ENCODE peak calls at places on chromosomes 4 and X, in five cellular contexts. One of them, this sample, is unnamed.

GRCh38 chrX:85963736-85964135 is 83.6 kb downstream of the CHM start:
- DNase-seq in CD4-positive, CD25-positive, alpha-beta regulatory T cell: no peak
- DNase-seq in cardiac muscle cell: no peak
- DNase-seq in tibial artery: no peak
- DNase-seq in kidney: no peak
- DNase-seq in this sample: no peak

GRCh38 chr4:63430105-63430504 is 979.1 kb downstream of the TECRL start:
- DNase-seq in CD4-positive, CD25-positive, alpha-beta regulatory T cell: no peak
- DNase-seq in cardiac muscle cell: no peak
- DNase-seq in tibial artery: no peak
- DNase-seq in kidney: no peak
- DNase-seq in this sample: no peak

GRCh38 chr4:34422472-34422871 is 1821.8 kb downstream of the ARAP2 start:
- DNase-seq in CD4-positive, CD25-positive, alpha-beta regulatory T cell: no peak
- DNase-seq in cardiac muscle cell: no peak
- DNase-seq in tibial artery: no peak
- DNase-seq in kidney: no peak
- DNase-seq in this sample: no peak

GRCh38 chrX:27446423-27446822 is 16.7 kb downstream of the PPP4R3C start:
- DNase-seq in CD4-positive, CD25-positive, alpha-beta regulatory T cell: peak; percentile 2
- DNase-seq in cardiac muscle cell: no peak
- DNase-seq in tibial artery: no peak
- DNase-seq in kidney: no peak
- DNase-seq in this sample: no peak

GRCh38 chr4:82900016-82900334 is 560 bp upstream of the THAP9 start:
- DNase-seq in CD4-positive, CD25-positive, alpha-beta regulatory T cell: peak; percentile 64
- DNase-seq in cardiac muscle cell: no peak
- DNase-seq in tibial artery: no peak
- DNase-seq in kidney: no peak
- DNase-seq in this sample: no peak

GRCh38 chrX:30489323-30489722 is 88.2 kb downstream of the TASL start:
- DNase-seq in CD4-positive, CD25-positive, alpha-beta regulatory T cell: no peak
- DNase-seq in cardiac muscle cell: peak; percentile 46
- DNase-seq in tibial artery: no peak
- DNase-seq in kidney: no peak
- DNase-seq in this sample: no peak

GRCh38 chrX:69085151-69085550 is 80.1 kb downstream of the PJA1 start:
- DNase-seq in CD4-positive, CD25-positive, alpha-beta regulatory T cell: no peak
- DNase-seq in cardiac muscle cell: no peak
- DNase-seq in tibial artery: no peak
- DNase-seq in kidney: no peak
- DNase-seq in this sample: no peak

GRCh38 chr4:122746485-122746965 is 14.0 kb downstream of the BBS12 start:
- DNase-seq in CD4-positive, CD25-positive, alpha-beta regulatory T cell: peak; percentile 42
- DNase-seq in cardiac muscle cell: no peak
- DNase-seq in tibial artery: no peak
- DNase-seq in kidney: no peak
- DNase-seq in this sample: no peak

GRCh38 chr4:43014266-43014665 is 121.8 kb downstream of the GRXCR1 start:
- DNase-seq in CD4-positive, CD25-positive, alpha-beta regulatory T cell: no peak
- DNase-seq in cardiac muscle cell: no peak
- DNase-seq in tibial artery: no peak
- DNase-seq in kidney: no peak
- DNase-seq in this sample: no peak

GRCh38 chrX:148417934-148418333 is 82.5 kb upstream of the AFF2 start:
- DNase-seq in CD4-positive, CD25-positive, alpha-beta regulatory T cell: no peak
- DNase-seq in cardiac muscle cell: no peak
- DNase-seq in tibial artery: no peak
- DNase-seq in kidney: no peak
- DNase-seq in this sample: no peak

GRCh38 chrX:31604629-31605221 is 532.9 kb upstream of the FTHL17 start:
- DNase-seq in CD4-positive, CD25-positive, alpha-beta regulatory T cell: no peak
- DNase-seq in cardiac muscle cell: no peak
- DNase-seq in tibial artery: no peak
- DNase-seq in kidney: no peak
- DNase-seq in this sample: no peak

GRCh38 chr4:4590496-4590895 is 48.6 kb upstream of the STX18 start:
- DNase-seq in CD4-positive, CD25-positive, alpha-beta regulatory T cell: no peak
- DNase-seq in cardiac muscle cell: no peak
- DNase-seq in tibial artery: no peak
- DNase-seq in kidney: no peak
- DNase-seq in this sample: no peak

GRCh38 chrX:134688839-134689238 is 30.6 kb upstream of the PLAC1 start:
- DNase-seq in CD4-positive, CD25-positive, alpha-beta regulatory T cell: no peak
- DNase-seq in cardiac muscle cell: no peak
- DNase-seq in tibial artery: no peak
- DNase-seq in kidney: no peak
- DNase-seq in this sample: no peak

GRCh38 chr4:10879411-10880110 is 195.0 kb upstream of the CLNK start:
- DNase-seq in CD4-positive, CD25-positive, alpha-beta regulatory T cell: no peak
- DNase-seq in cardiac muscle cell: no peak
- DNase-seq in tibial artery: no peak
- DNase-seq in kidney: no peak
- DNase-seq in this sample: no peak

GRCh38 chr4:118345813-118346212 is 7.0 kb downstream of the PRSS12 start:
- DNase-seq in CD4-positive, CD25-positive, alpha-beta regulatory T cell: no peak
- DNase-seq in cardiac muscle cell: no peak
- DNase-seq in tibial artery: no peak
- DNase-seq in kidney: no peak
- DNase-seq in this sample: no peak

GRCh38 chrX:41542151-41542935 is 95.2 kb downstream of the NYX start:
- DNase-seq in CD4-positive, CD25-positive, alpha-beta regulatory T cell: no peak
- DNase-seq in cardiac muscle cell: no peak
- DNase-seq in tibial artery: no peak
- DNase-seq in kidney: no peak
- DNase-seq in this sample: no peak

GRCh38 chr4:24656906-24657305 is 72.6 kb upstream of the DHX15 start:
- DNase-seq in CD4-positive, CD25-positive, alpha-beta regulatory T cell: no peak
- DNase-seq in cardiac muscle cell: no peak
- DNase-seq in tibial artery: no peak
- DNase-seq in kidney: no peak
- DNase-seq in this sample: no peak

GRCh38 chrX:14359316-14359715 is 170.0 kb upstream of the GLRA2 start:
- DNase-seq in CD4-positive, CD25-positive, alpha-beta regulatory T cell: no peak
- DNase-seq in cardiac muscle cell: no peak
- DNase-seq in tibial artery: no peak
- DNase-seq in kidney: no peak
- DNase-seq in this sample: no peak

GRCh38 chr4:24067781-24068193 is 177.9 kb upstream of the PPARGC1A start:
- DNase-seq in CD4-positive, CD25-positive, alpha-beta regulatory T cell: no peak
- DNase-seq in cardiac muscle cell: peak; percentile 67
- DNase-seq in tibial artery: no peak
- DNase-seq in kidney: no peak
- DNase-seq in this sample: no peak

GRCh38 chr4:184312126-184312525 is 94.5 kb upstream of the ENPP6 start:
- DNase-seq in CD4-positive, CD25-positive, alpha-beta regulatory T cell: no peak
- DNase-seq in cardiac muscle cell: no peak
- DNase-seq in tibial artery: no peak
- DNase-seq in kidney: no peak
- DNase-seq in this sample: no peak
- H3K4me1 ChIP-seq in CD4-positive, CD25-positive, alpha-beta regulatory T cell: peaks cover 15% of the 10 kb centered on the region
- H3K4me1 ChIP-seq in cardiac muscle cell: no peaks in the 10 kb centered on the region
- H3K4me1 ChIP-seq in tibial artery: peaks cover 10% of the 10 kb centered on the region
- H3K4me1 ChIP-seq in kidney: peaks cover 9% of the 10 kb centered on the region
- H3K4me1 ChIP-seq in this sample: peaks cover 15% of the 10 kb centered on the region

GRCh38 chr4:188336891-188337290 is 197.7 kb downstream of the TRIML1 start:
- DNase-seq in CD4-positive, CD25-positive, alpha-beta regulatory T cell: no peak
- DNase-seq in cardiac muscle cell: no peak
- DNase-seq in tibial artery: no peak
- DNase-seq in kidney: no peak
- DNase-seq in this sample: no peak
- H3K27ac ChIP-seq in CD4-positive, CD25-positive, alpha-beta regulatory T cell: no peak overlapping the region
- H3K27ac ChIP-seq in cardiac muscle cell: no peak overlapping the region
- H3K27ac ChIP-seq in tibial artery: no peak overlapping the region
- H3K27ac ChIP-seq in kidney: no peak overlapping the region
- H3K27ac ChIP-seq in this sample: no peak overlapping the region

GRCh38 chr4:6913350-6913749 is 3.7 kb downstream of the TBC1D14 start:
- DNase-seq in CD4-positive, CD25-positive, alpha-beta regulatory T cell: no peak
- DNase-seq in cardiac muscle cell: no peak
- DNase-seq in tibial artery: no peak
- DNase-seq in kidney: no peak
- DNase-seq in this sample: no peak

GRCh38 chr4:6916069-6916586 is 6.5 kb downstream of the TBC1D14 start:
- DNase-seq in CD4-positive, CD25-positive, alpha-beta regulatory T cell: no peak
- DNase-seq in cardiac muscle cell: no peak
- DNase-seq in tibial artery: no peak
- DNase-seq in kidney: no peak
- DNase-seq in this sample: no peak

GRCh38 chr4:6915041-6916005 is 5.7 kb downstream of the TBC1D14 start:
- DNase-seq in CD4-positive, CD25-positive, alpha-beta regulatory T cell: no peak
- DNase-seq in cardiac muscle cell: no peak
- DNase-seq in tibial artery: no peak
- DNase-seq in kidney: no peak
- DNase-seq in this sample: no peak

GRCh38 chr4:6912412-6912811 is 2.8 kb downstream of the TBC1D14 start:
- DNase-seq in CD4-positive, CD25-positive, alpha-beta regulatory T cell: peak; percentile 33
- DNase-seq in cardiac muscle cell: no peak
- DNase-seq in tibial artery: no peak
- DNase-seq in kidney: no peak
- DNase-seq in this sample: no peak

DNA sequence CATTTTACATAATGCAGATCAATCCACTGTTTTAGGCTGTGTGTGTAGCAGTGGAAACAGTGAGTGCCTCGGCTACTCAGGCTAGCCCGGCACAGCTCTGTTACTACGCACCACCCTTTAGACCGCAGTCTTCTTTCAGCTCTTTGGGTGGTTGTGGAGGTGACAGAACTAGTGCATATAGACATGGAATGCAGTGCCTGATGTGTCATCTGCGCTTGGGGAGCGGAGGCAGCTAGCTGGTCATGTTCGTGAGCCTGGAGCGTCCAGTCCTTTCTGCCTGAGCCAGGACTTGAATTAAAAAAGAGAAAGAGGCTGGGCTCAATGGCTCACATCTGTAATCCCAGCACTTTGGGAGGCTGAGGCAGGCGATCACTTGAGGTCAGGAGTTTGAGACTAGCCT is 4.8 kb downstream of the TBC1D14 start:
- DNase-seq in CD4-positive, CD25-positive, alpha-beta regulatory T cell: no peak
- DNase-seq in cardiac muscle cell: no peak
- DNase-seq in tibial artery: no peak
- DNase-seq in kidney: no peak
- DNase-seq in this sample: no peak
- H3K4me1 ChIP-seq in CD4-positive, CD25-positive, alpha-beta regulatory T cell: peaks cover 91% of the 10 kb centered on the region
- H3K4me1 ChIP-seq in cardiac muscle cell: peaks cover 31% of the 10 kb centered on the region
- H3K4me1 ChIP-seq in tibial artery: peaks cover 32% of the 10 kb centered on the region
- H3K4me1 ChIP-seq in kidney: peaks cover 37% of the 10 kb centered on the region
- H3K4me1 ChIP-seq in this sample: peaks cover 89% of the 10 kb centered on the region

GRCh38 chr4:40840985-40841571 is 91.3 kb downstream of the NSUN7 start:
- DNase-seq in CD4-positive, CD25-positive, alpha-beta regulatory T cell: peak; percentile 79
- DNase-seq in cardiac muscle cell: peak; percentile 79
- DNase-seq in tibial artery: peak; percentile 82
- DNase-seq in kidney: peak; percentile 79
- DNase-seq in this sample: peak; percentile 44
- H3K27ac ChIP-seq in CD4-positive, CD25-positive, alpha-beta regulatory T cell: no peak overlapping the region
- H3K27ac ChIP-seq in cardiac muscle cell: no peak overlapping the region
- H3K27ac ChIP-seq in tibial artery: no peak overlapping the region
- H3K27ac ChIP-seq in kidney: peak overlapping the region; percentile 12
- H3K27ac ChIP-seq in this sample: no peak overlapping the region

GRCh38 chr4:184265566-184266351 is 48.1 kb upstream of the ENPP6 start:
- DNase-seq in CD4-positive, CD25-positive, alpha-beta regulatory T cell: no peak
- DNase-seq in cardiac muscle cell: no peak
- DNase-seq in tibial artery: no peak
- DNase-seq in kidney: no peak
- DNase-seq in this sample: no peak
- H3K4me1 ChIP-seq in CD4-positive, CD25-positive, alpha-beta regulatory T cell: peaks cover 16% of the 10 kb centered on the region
- H3K4me1 ChIP-seq in cardiac muscle cell: no peaks in the 10 kb centered on the region
- H3K4me1 ChIP-seq in tibial artery: no peaks in the 10 kb centered on the region
- H3K4me1 ChIP-seq in kidney: no peaks in the 10 kb centered on the region
- H3K4me1 ChIP-seq in this sample: peaks cover 28% of the 10 kb centered on the region

GRCh38 chrX:9456250-9457074 is 8.4 kb upstream of the TBL1X start:
- DNase-seq in CD4-positive, CD25-positive, alpha-beta regulatory T cell: peak; percentile 73
- DNase-seq in cardiac muscle cell: no peak
- DNase-seq in tibial artery: no peak
- DNase-seq in kidney: no peak
- DNase-seq in this sample: peak; percentile 86
- H3K27ac ChIP-seq in CD4-positive, CD25-positive, alpha-beta regulatory T cell: peak overlapping the region; percentile 83
- H3K27ac ChIP-seq in cardiac muscle cell: no peak overlapping the region
- H3K27ac ChIP-seq in tibial artery: no peak overlapping the region
- H3K27ac ChIP-seq in kidney: no peak overlapping the region
- H3K27ac ChIP-seq in this sample: peak overlapping the region; percentile 72

GRCh38 chr4:3201718-3202702 is 46.9 kb upstream of the MSANTD1 start:
- DNase-seq in CD4-positive, CD25-positive, alpha-beta regulatory T cell: peak; percentile 98
- DNase-seq in cardiac muscle cell: no peak
- DNase-seq in tibial artery: no peak
- DNase-seq in kidney: no peak
- DNase-seq in this sample: peak; percentile 87
- H3K4me1 ChIP-seq in CD4-positive, CD25-positive, alpha-beta regulatory T cell: peaks cover 65% of the 10 kb centered on the region
- H3K4me1 ChIP-seq in cardiac muscle cell: peaks cover 8% of the 10 kb centered on the region
- H3K4me1 ChIP-seq in tibial artery: no peaks in the 10 kb centered on the region
- H3K4me1 ChIP-seq in kidney: peaks cover 11% of the 10 kb centered on the region
- H3K4me1 ChIP-seq in this sample: peaks cover 54% of the 10 kb centered on the region

GRCh38 chrX:44881549-44881948 is 8.6 kb downstream of the KDM6A start:
- DNase-seq in CD4-positive, CD25-positive, alpha-beta regulatory T cell: no peak
- DNase-seq in cardiac muscle cell: no peak
- DNase-seq in tibial artery: no peak
- DNase-seq in kidney: no peak
- DNase-seq in this sample: no peak
- H3K27ac ChIP-seq in CD4-positive, CD25-positive, alpha-beta regulatory T cell: no peak overlapping the region
- H3K27ac ChIP-seq in cardiac muscle cell: no peak overlapping the region
- H3K27ac ChIP-seq in tibial artery: no peak overlapping the region
- H3K27ac ChIP-seq in kidney: no peak overlapping the region
- H3K27ac ChIP-seq in this sample: no peak overlapping the region

DNA sequence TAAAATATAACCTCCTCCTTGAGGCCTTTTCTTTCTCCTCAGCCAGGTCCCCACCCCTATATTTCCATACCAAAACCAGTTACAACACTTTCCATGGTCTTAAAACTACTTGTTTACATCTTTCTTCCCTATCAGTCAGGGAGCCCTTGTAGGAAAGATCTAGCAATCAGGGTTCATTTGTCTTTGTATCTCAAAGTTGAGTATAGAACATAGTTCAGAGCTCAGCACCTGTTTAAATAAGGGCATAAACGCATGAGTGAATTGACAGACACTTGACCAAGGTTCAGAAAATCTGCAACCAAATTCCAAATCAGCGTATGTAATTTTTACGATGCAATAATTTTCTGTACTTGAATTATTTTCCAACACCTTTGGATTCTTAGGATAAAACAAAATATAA is 352.2 kb upstream of the MAGEB16 start:
- DNase-seq in CD4-positive, CD25-positive, alpha-beta regulatory T cell: no peak
- DNase-seq in cardiac muscle cell: no peak
- DNase-seq in tibial artery: no peak
- DNase-seq in kidney: no peak
- DNase-seq in this sample: no peak
- H3K4me1 ChIP-seq in CD4-positive, CD25-positive, alpha-beta regulatory T cell: no peaks in the 10 kb centered on the region
- H3K4me1 ChIP-seq in cardiac muscle cell: no peaks in the 10 kb centered on the region
- H3K4me1 ChIP-seq in tibial artery: peaks cover 15% of the 10 kb centered on the region
- H3K4me1 ChIP-seq in kidney: peaks cover 5% of the 10 kb centered on the region
- H3K4me1 ChIP-seq in this sample: no peaks in the 10 kb centered on the region

DNA sequence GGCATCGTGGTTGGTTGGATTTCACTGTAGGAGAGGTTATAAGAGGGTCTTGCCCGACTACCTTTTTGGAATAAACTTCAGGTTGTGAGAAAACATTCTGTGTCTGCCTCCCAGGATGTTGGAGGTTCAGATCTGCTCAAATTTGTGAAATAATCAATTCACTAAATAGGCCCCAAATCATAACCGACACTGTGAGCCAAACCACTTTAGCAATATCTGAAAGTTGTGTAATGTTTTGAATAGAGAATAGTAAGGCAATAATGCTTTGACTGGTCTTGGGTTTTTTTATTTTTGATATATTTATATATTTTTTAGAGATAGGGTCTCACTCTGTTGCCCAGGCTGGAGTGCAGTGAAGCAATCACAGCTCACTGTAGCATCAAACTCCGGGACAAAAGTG is 131.2 kb downstream of the GLRA3 start:
- DNase-seq in CD4-positive, CD25-positive, alpha-beta regulatory T cell: no peak
- DNase-seq in cardiac muscle cell: no peak
- DNase-seq in tibial artery: no peak
- DNase-seq in kidney: no peak
- DNase-seq in this sample: no peak
- H3K27ac ChIP-seq in CD4-positive, CD25-positive, alpha-beta regulatory T cell: no peak overlapping the region
- H3K27ac ChIP-seq in cardiac muscle cell: no peak overlapping the region
- H3K27ac ChIP-seq in tibial artery: no peak overlapping the region
- H3K27ac ChIP-seq in kidney: no peak overlapping the region
- H3K27ac ChIP-seq in this sample: no peak overlapping the region

This sample was measured in CD4-positive, alpha-beta memory T cell.